ENCODE peak calls at places on chromosomes 12 and 14, in four cellular contexts. D is K562, J is HepG2, L is GM12878. O is an unnamed sample.

GRCh38 chr14:88129306-88130056 is 124.5 kb downstream of the GPR65 start:
- DNase-seq in D (no peak), J (no peak), L (no peak), O (no peak)

GRCh38 chr12:121468451-121468850 is 68.5 kb downstream of the RNF34 start:
- DNase-seq in D (no peak), J (no peak), L (no peak), O (no peak)

GRCh38 chr12:58387199-58387598 is 445.8 kb downstream of the ATP23 start:
- DNase-seq in D (no peak), J (no peak), L (no peak), O (no peak)

GRCh38 chr12:9910716-9911421 is 21.3 kb downstream of the CLEC2A start:
- DNase-seq in D (no peak), J (no peak), L (no peak), O (no peak)

GRCh38 chr12:52634266-52635056 is 16.1 kb upstream of the KRT73 start:
- DNase-seq in D (no peak), J (no peak), L (no peak), O (no peak)

GRCh38 chr12:643478-644292 is 19.6 kb downstream of the NINJ2 start:
- DNase-seq in D (peak), J (no peak), L (no peak), O (no peak)

GRCh38 chr14:104681689-104682074 is 7.7 kb upstream of the INF2 start:
- DNase-seq in D (no peak), J (peak), L (no peak), O (no peak)

GRCh38 chr14:62213516-62213915 is 451.3 kb downstream of the SNAPC1 start:
- DNase-seq in D (no peak), J (no peak), L (no peak), O (no peak)

GRCh38 chr12:88577537-88577936 is 2.7 kb downstream of the KITLG start:
- DNase-seq in D (no peak), J (no peak), L (no peak), O (no peak)

GRCh38 chr14:30108975-30109700 is 181.5 kb upstream of the PRKD1 start:
- DNase-seq in D (no peak), J (no peak), L (no peak), O (no peak)

GRCh38 chr12:24470050-24470449 is 478.9 kb downstream of the BCAT1 start:
- DNase-seq in D (no peak), J (no peak), L (no peak), O (no peak)

GRCh38 chr12:118101051-118101450 is 2.8 kb downstream of the VSIG10 start:
- DNase-seq in D (no peak), J (no peak), L (no peak), O (no peak)

GRCh38 chr14:80805136-80805535 is 136.4 kb downstream of the CEP128 start:
- DNase-seq in D (no peak), J (no peak), L (no peak), O (no peak)

GRCh38 chr12:102479984-102480383 is 379 bp downstream of the IGF1 start:
- DNase-seq in D (no peak), J (no peak), L (no peak), O (no peak)

GRCh38 chr12:48069253-48069652 is 36.6 kb downstream of the SENP1 start:
- DNase-seq in D (no peak), J (no peak), L (no peak), O (no peak)

GRCh38 chr12:76006028-76006916 is 25.3 kb downstream of the PHLDA1 start:
- DNase-seq in D (no peak), J (no peak), L (no peak), O (no peak)

GRCh38 chr12:27973487-27973890 is 956 bp upstream of the PTHLH start:
- DNase-seq in D (no peak), J (no peak), L (no peak), O (no peak)

GRCh38 chr12:110230655-110231054 is 50.4 kb upstream of the ATP2A2 start:
- DNase-seq in D (no peak), J (no peak), L (no peak), O (no peak)

GRCh38 chr12:67649165-67650126 is 901 bp downstream of the DYRK2 start:
- DNase-seq in D (peak), J (no peak), L (no peak), O (peak)

GRCh38 chr14:26427059-26427458 is 170.8 kb downstream of the NOVA1 start:
- DNase-seq in D (no peak), J (no peak), L (no peak), O (no peak)

GRCh38 chr12:111438501-111438900 is 32.8 kb downstream of the SH2B3 start:
- DNase-seq in D (no peak), J (no peak), L (no peak), O (no peak)

GRCh38 chr14:75450381-75451276 is 22.8 kb downstream of the JDP2 start:
- DNase-seq in D (no peak), J (peak), L (no peak), O (no peak)

GRCh38 chr12:124694846-124695497 is 127.6 kb upstream of the NCOR2 start:
- DNase-seq in D (no peak), J (no peak), L (no peak), O (no peak)

GRCh38 chr14:92690171-92691011 is 58.0 kb downstream of the LGMN start:
- DNase-seq in D (no peak), J (peak), L (no peak), O (no peak)

GRCh38 chr14:24365600-24366374 is 2.2 kb upstream of the NFATC4 start:
- DNase-seq in D (no peak), J (peak), L (peak), O (peak)

GRCh38 chr14:31770271-31770670 is 209.1 kb downstream of the NUBPL start:
- DNase-seq in D (no peak), J (no peak), L (no peak), O (no peak)

GRCh38 chr14:91138511-91139359 is 24.9 kb downstream of the DGLUCY start:
- DNase-seq in D (peak), J (peak), L (no peak), O (no peak)

GRCh38 chr12:42481368-42481767 is 108.2 kb downstream of the PRICKLE1 start:
- DNase-seq in D (no peak), J (no peak), L (no peak), O (no peak)

DNA sequence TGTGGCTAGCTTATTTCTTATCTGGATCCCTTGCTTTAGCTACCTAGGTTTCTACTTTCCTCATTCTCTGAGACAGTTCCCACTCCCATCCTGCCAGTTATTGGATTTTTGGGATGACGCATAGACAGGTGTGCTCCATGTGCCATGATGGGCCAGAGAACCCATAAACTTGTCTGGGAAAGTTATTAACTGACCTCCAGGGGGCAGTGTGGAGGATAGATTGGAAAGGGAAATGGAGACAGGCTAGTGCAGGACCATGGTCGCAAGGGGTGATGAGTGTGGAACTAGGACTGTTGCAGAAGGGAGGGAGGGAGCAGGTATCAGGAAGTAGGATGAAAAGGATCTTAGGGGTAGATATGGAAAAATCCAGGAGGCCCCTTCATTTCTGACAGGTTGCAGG is 80.3 kb downstream of the ESRRB start:
- DNase-seq in D (peak), J (peak), L (peak), O (peak)
- TF ChIP-seq TAF1 in D (no peak), J (no peak), L (no peak), O (no peak)

GRCh38 chr12:6493580-6494350 is at the start of gene NCAPD2:
- DNase-seq in D (peak), J (peak), L (peak), O (peak)
- TF ChIP-seq POLR2A in D (peak), J (peak), L (peak), O (peak)

GRCh38 chr12:82517027-82517426 is 158.7 kb downstream of the METTL25 start:
- DNase-seq in D (no peak), J (peak), L (no peak), O (no peak)
- TF ChIP-seq TAF1 in D (no peak), J (no peak), L (no peak), O (no peak)

GRCh38 chr14:77760381-77761204 is at the start of gene SNW1:
- DNase-seq in D (peak), J (peak), L (no peak), O (peak)
- TF ChIP-seq POLR2A in D (peak), J (peak), L (peak), O (peak)

DNA sequence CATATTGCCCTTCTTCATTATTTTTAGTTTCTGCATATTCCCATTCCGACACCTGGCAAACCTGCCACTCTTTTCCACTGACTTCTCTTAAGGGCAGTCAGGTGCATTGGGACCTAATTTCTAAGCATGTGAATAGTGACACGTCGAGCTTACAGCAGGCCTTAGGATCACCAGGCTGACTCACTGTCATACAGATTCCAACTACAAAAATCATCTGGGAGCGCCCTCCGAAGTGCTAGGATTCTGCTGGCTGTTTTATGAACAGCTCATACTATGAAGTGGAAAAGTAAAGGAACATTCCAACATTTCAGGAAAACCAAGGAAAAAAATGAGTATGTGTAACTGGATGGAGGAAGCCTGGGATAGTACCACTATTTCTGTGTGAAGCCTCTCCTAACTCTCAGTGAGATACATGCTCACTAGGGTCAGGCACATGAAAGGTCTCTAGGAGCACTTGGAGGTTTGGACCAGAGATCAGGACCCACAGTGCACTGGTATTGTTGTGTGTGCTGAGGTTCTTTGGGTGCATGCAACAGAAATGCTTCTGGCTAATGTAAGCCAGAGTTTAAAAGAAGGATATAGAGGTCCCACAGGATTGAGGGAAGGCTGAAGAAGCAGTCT is 257.4 kb downstream of the ZFP36L1 start:
- DNase-seq in D (no peak), J (no peak), L (no peak), O (no peak)
- TF ChIP-seq TAF1 in D (no peak), J (no peak), L (no peak), O (no peak)

GRCh38 chr12:6452245-6452731 is 446 bp downstream of the TAPBPL start:
- DNase-seq in D (no peak), J (no peak), L (no peak), O (no peak)
- TF ChIP-seq POLR2A in D (no peak), J (no peak), L (no peak), O (peak)

O was measured in GM12891.